ENCODE peak calls at places on chromosomes 7 and 10, in eight cellular contexts. One of them, this sample, is unnamed.

GRCh38 chr7:135100856-135101255 is 47.0 kb upstream of the TMEM140 start:
- DNase-seq in prostate gland: no peak
- DNase-seq in stomach: no peak
- DNase-seq in endothelial cell of umbilical vein: peak
- DNase-seq in K562: no peak
- DNase-seq in sigmoid colon: no peak
- DNase-seq in transverse colon: no peak
- DNase-seq in vagina: no peak
- DNase-seq in this sample: no peak

GRCh38 chr7:4959356-4959755 is 369 bp upstream of the MMD2 start:
- DNase-seq in prostate gland: no peak
- DNase-seq in endothelial cell of umbilical vein: no peak
- DNase-seq in vagina: no peak
- DNase-seq in sigmoid colon: no peak
- DNase-seq in stomach: no peak
- DNase-seq in K562: no peak
- DNase-seq in transverse colon: no peak
- DNase-seq in this sample: peak

GRCh38 chr7:111844904-111845662 is 282.8 kb upstream of the IMMP2L start:
- DNase-seq in prostate gland: no peak
- DNase-seq in K562: no peak
- DNase-seq in stomach: no peak
- DNase-seq in vagina: no peak
- DNase-seq in sigmoid colon: no peak
- DNase-seq in transverse colon: no peak
- DNase-seq in endothelial cell of umbilical vein: no peak
- DNase-seq in this sample: no peak

GRCh38 chr10:27035163-27035562 is 65.1 kb downstream of the ANKRD26 start:
- DNase-seq in transverse colon: no peak
- DNase-seq in sigmoid colon: no peak
- DNase-seq in stomach: no peak
- DNase-seq in vagina: no peak
- DNase-seq in endothelial cell of umbilical vein: no peak
- DNase-seq in prostate gland: no peak
- DNase-seq in K562: no peak
- DNase-seq in this sample: no peak

GRCh38 chr7:25642849-25643248 is 414.6 kb upstream of the NPVF start:
- DNase-seq in sigmoid colon: no peak
- DNase-seq in transverse colon: no peak
- DNase-seq in vagina: no peak
- DNase-seq in K562: no peak
- DNase-seq in endothelial cell of umbilical vein: no peak
- DNase-seq in prostate gland: no peak
- DNase-seq in stomach: no peak
- DNase-seq in this sample: no peak

GRCh38 chr7:30914611-30915601 is 3.3 kb downstream of the AQP1 start:
- DNase-seq in K562: peak
- DNase-seq in prostate gland: no peak
- DNase-seq in vagina: no peak
- DNase-seq in sigmoid colon: no peak
- DNase-seq in transverse colon: no peak
- DNase-seq in stomach: no peak
- DNase-seq in endothelial cell of umbilical vein: no peak
- DNase-seq in this sample: no peak

GRCh38 chr10:101663097-101663496 is 31.9 kb downstream of the FBXW4 start:
- DNase-seq in vagina: no peak
- DNase-seq in stomach: no peak
- DNase-seq in K562: no peak
- DNase-seq in endothelial cell of umbilical vein: no peak
- DNase-seq in prostate gland: no peak
- DNase-seq in transverse colon: no peak
- DNase-seq in sigmoid colon: no peak
- DNase-seq in this sample: no peak

GRCh38 chr10:44258460-44259089 is 126.3 kb downstream of the CXCL12 start:
- DNase-seq in endothelial cell of umbilical vein: no peak
- DNase-seq in vagina: no peak
- DNase-seq in prostate gland: no peak
- DNase-seq in transverse colon: no peak
- DNase-seq in sigmoid colon: no peak
- DNase-seq in K562: no peak
- DNase-seq in stomach: no peak
- DNase-seq in this sample: no peak

GRCh38 chr7:106643189-106643588 is 17.8 kb downstream of the CCDC71L start:
- DNase-seq in vagina: no peak
- DNase-seq in sigmoid colon: no peak
- DNase-seq in prostate gland: no peak
- DNase-seq in K562: no peak
- DNase-seq in endothelial cell of umbilical vein: peak
- DNase-seq in stomach: no peak
- DNase-seq in transverse colon: no peak
- DNase-seq in this sample: no peak

GRCh38 chr7:153193144-153193595 is 433.6 kb downstream of the ACTR3B start:
- DNase-seq in vagina: no peak
- DNase-seq in K562: peak
- DNase-seq in sigmoid colon: peak
- DNase-seq in transverse colon: peak
- DNase-seq in stomach: no peak
- DNase-seq in endothelial cell of umbilical vein: no peak
- DNase-seq in prostate gland: no peak
- DNase-seq in this sample: no peak

GRCh38 chr7:44282601-44283171 is 42.7 kb downstream of the CAMK2B start:
- DNase-seq in transverse colon: peak
- DNase-seq in prostate gland: no peak
- DNase-seq in stomach: no peak
- DNase-seq in sigmoid colon: peak
- DNase-seq in vagina: no peak
- DNase-seq in K562: no peak
- DNase-seq in endothelial cell of umbilical vein: no peak
- DNase-seq in this sample: peak

GRCh38 chr7:68697821-68698280 is 900.4 kb upstream of the AUTS2 start:
- DNase-seq in transverse colon: no peak
- DNase-seq in stomach: no peak
- DNase-seq in endothelial cell of umbilical vein: no peak
- DNase-seq in sigmoid colon: no peak
- DNase-seq in K562: no peak
- DNase-seq in vagina: no peak
- DNase-seq in prostate gland: no peak
- DNase-seq in this sample: no peak

GRCh38 chr7:95687759-95688343 is 84.5 kb upstream of the DYNC1I1 start:
- DNase-seq in K562: peak
- DNase-seq in prostate gland: no peak
- DNase-seq in vagina: no peak
- DNase-seq in stomach: no peak
- DNase-seq in endothelial cell of umbilical vein: peak
- DNase-seq in transverse colon: no peak
- DNase-seq in sigmoid colon: no peak
- DNase-seq in this sample: no peak

GRCh38 chr10:81546243-81546642 is 328.8 kb upstream of the NRG3 start:
- DNase-seq in transverse colon: no peak
- DNase-seq in stomach: no peak
- DNase-seq in sigmoid colon: no peak
- DNase-seq in K562: no peak
- DNase-seq in vagina: no peak
- DNase-seq in prostate gland: no peak
- DNase-seq in endothelial cell of umbilical vein: no peak
- DNase-seq in this sample: no peak

GRCh38 chr10:69362471-69362954 is 54.2 kb downstream of the TACR2 start:
- DNase-seq in prostate gland: peak
- DNase-seq in stomach: peak
- DNase-seq in sigmoid colon: no peak
- DNase-seq in vagina: no peak
- DNase-seq in transverse colon: peak
- DNase-seq in endothelial cell of umbilical vein: peak
- DNase-seq in K562: no peak
- DNase-seq in this sample: no peak

GRCh38 chr10:46536781-46537180 is 19.7 kb downstream of the GPRIN2 start:
- DNase-seq in K562: no peak
- DNase-seq in prostate gland: no peak
- DNase-seq in vagina: no peak
- DNase-seq in transverse colon: peak
- DNase-seq in endothelial cell of umbilical vein: no peak
- DNase-seq in sigmoid colon: peak
- DNase-seq in stomach: peak
- DNase-seq in this sample: peak

GRCh38 chr10:54441286-54441685 is 359.7 kb downstream of the PCDH15 start:
- DNase-seq in transverse colon: no peak
- DNase-seq in prostate gland: no peak
- DNase-seq in K562: no peak
- DNase-seq in vagina: no peak
- DNase-seq in endothelial cell of umbilical vein: no peak
- DNase-seq in stomach: no peak
- DNase-seq in sigmoid colon: no peak
- DNase-seq in this sample: no peak

GRCh38 chr10:47031251-47031952 is 120.2 kb downstream of the PTPN20 start:
- DNase-seq in endothelial cell of umbilical vein: no peak
- DNase-seq in prostate gland: no peak
- DNase-seq in K562: peak
- DNase-seq in sigmoid colon: peak
- DNase-seq in vagina: no peak
- DNase-seq in transverse colon: no peak
- DNase-seq in stomach: no peak
- DNase-seq in this sample: peak

GRCh38 chr10:104127411-104127810 is 5.4 kb downstream of the SFR1 start:
- DNase-seq in prostate gland: no peak
- DNase-seq in vagina: no peak
- DNase-seq in sigmoid colon: no peak
- DNase-seq in transverse colon: no peak
- DNase-seq in K562: no peak
- DNase-seq in stomach: no peak
- DNase-seq in endothelial cell of umbilical vein: no peak
- DNase-seq in this sample: no peak

GRCh38 chr7:100438172-100438571 is 1.9 kb upstream of the PPP1R35 start:
- DNase-seq in endothelial cell of umbilical vein: no peak
- DNase-seq in vagina: no peak
- DNase-seq in transverse colon: no peak
- DNase-seq in K562: no peak
- DNase-seq in sigmoid colon: no peak
- DNase-seq in prostate gland: no peak
- DNase-seq in stomach: no peak
- DNase-seq in this sample: no peak

GRCh38 chr7:68925241-68925640 is 673.0 kb upstream of the AUTS2 start:
- DNase-seq in vagina: no peak
- DNase-seq in K562: no peak
- DNase-seq in stomach: no peak
- DNase-seq in sigmoid colon: no peak
- DNase-seq in prostate gland: no peak
- DNase-seq in transverse colon: no peak
- DNase-seq in endothelial cell of umbilical vein: no peak
- DNase-seq in this sample: no peak

GRCh38 chr10:84114088-84114667 is 25.1 kb upstream of the GHITM start:
- DNase-seq in prostate gland: no peak
- DNase-seq in stomach: no peak
- DNase-seq in vagina: no peak
- DNase-seq in sigmoid colon: no peak
- DNase-seq in endothelial cell of umbilical vein: no peak
- DNase-seq in transverse colon: no peak
- DNase-seq in K562: no peak
- DNase-seq in this sample: no peak

GRCh38 chr10:96863922-96864543 is 31.9 kb downstream of the LCOR start:
- DNase-seq in sigmoid colon: no peak
- DNase-seq in endothelial cell of umbilical vein: peak
- DNase-seq in K562: peak
- DNase-seq in prostate gland: peak
- DNase-seq in vagina: no peak
- DNase-seq in transverse colon: no peak
- DNase-seq in stomach: no peak
- DNase-seq in this sample: no peak

GRCh38 chr10:102669206-102670064 is 25.2 kb downstream of the TRIM8 start:
- DNase-seq in sigmoid colon: peak
- DNase-seq in vagina: peak
- DNase-seq in prostate gland: no peak
- DNase-seq in stomach: peak
- DNase-seq in endothelial cell of umbilical vein: no peak
- DNase-seq in transverse colon: peak
- DNase-seq in K562: peak
- DNase-seq in this sample: no peak
- TF ChIP-seq POLR2A in sigmoid colon: no peak
- TF ChIP-seq POLR2A in vagina: no peak
- TF ChIP-seq POLR2A in prostate gland: no peak
- TF ChIP-seq POLR2A in stomach: no peak
- TF ChIP-seq POLR2A in endothelial cell of umbilical vein: no peak
- TF ChIP-seq POLR2A in transverse colon: no peak
- TF ChIP-seq POLR2A in K562: no peak
- TF ChIP-seq POLR2A in this sample: no peak

GRCh38 chr7:50588937-50589336 is 23.7 kb upstream of the DDC start:
- DNase-seq in endothelial cell of umbilical vein: no peak
- DNase-seq in stomach: no peak
- DNase-seq in sigmoid colon: no peak
- DNase-seq in transverse colon: no peak
- DNase-seq in prostate gland: no peak
- DNase-seq in vagina: no peak
- DNase-seq in K562: peak
- DNase-seq in this sample: no peak
- TF ChIP-seq CTCF in endothelial cell of umbilical vein: peak
- TF ChIP-seq CTCF in stomach: peak
- TF ChIP-seq CTCF in sigmoid colon: no peak
- TF ChIP-seq CTCF in transverse colon: no peak
- TF ChIP-seq CTCF in prostate gland: no peak
- TF ChIP-seq CTCF in vagina: no peak
- TF ChIP-seq CTCF in K562: peak
- TF ChIP-seq CTCF in this sample: no peak

GRCh38 chr7:20241491-20242261 is 24.5 kb upstream of the MACC1 start:
- DNase-seq in transverse colon: no peak
- DNase-seq in stomach: no peak
- DNase-seq in endothelial cell of umbilical vein: no peak
- DNase-seq in K562: no peak
- DNase-seq in vagina: no peak
- DNase-seq in prostate gland: peak
- DNase-seq in sigmoid colon: no peak
- DNase-seq in this sample: no peak
- TF ChIP-seq POLR2AphosphoS5 in transverse colon: no peak
- TF ChIP-seq POLR2AphosphoS5 in stomach: no peak
- TF ChIP-seq POLR2AphosphoS5 in endothelial cell of umbilical vein: no peak
- TF ChIP-seq POLR2AphosphoS5 in K562: no peak
- TF ChIP-seq POLR2AphosphoS5 in vagina: no peak
- TF ChIP-seq POLR2AphosphoS5 in prostate gland: peak
- TF ChIP-seq POLR2AphosphoS5 in sigmoid colon: no peak
- TF ChIP-seq POLR2AphosphoS5 in this sample: no peak

DNA sequence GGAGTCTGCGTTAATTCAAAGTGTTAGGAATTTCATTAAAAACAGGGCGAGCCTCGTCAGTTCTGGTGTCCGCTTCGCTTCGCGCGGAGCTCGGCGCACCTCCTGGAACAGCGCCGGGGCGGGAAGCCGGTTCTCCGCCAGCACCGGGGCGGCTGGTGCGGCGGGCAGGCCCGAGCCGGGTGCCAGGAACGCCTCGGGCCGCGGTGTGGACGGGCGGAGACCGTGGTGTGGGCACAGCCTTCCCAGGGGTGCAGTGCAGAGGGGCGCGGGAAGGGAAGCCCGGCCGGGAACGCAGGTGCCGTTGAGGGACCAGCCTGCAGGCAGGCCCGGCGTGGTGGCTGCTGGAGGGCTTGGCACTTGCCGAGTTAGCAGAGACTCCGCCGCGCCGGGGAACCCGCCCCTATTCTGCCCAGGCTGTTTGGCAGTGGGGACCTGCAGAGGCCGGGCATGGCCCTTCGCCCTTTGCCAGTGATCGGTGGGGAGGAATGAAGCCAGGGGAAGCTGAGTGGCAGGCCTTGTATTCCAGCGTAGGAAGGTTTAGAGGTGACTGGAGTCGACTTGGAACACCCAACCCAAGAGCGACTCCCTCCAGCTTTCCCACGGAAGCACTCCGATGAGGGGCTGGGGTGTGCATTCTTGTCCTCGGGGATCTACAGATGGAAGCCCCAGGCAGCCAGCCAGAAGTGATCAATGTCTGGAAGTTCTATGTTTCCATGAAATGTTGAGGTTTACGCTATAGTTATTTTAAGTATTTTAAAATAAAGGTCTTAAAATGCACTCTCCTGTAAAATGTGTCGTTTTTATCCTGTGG is 929 bp upstream of the RHEB start:
- DNase-seq in K562: no peak
- DNase-seq in vagina: no peak
- DNase-seq in transverse colon: peak
- DNase-seq in sigmoid colon: peak
- DNase-seq in stomach: peak
- DNase-seq in prostate gland: peak
- DNase-seq in endothelial cell of umbilical vein: no peak
- DNase-seq in this sample: peak
- TF ChIP-seq POLR2A in K562: no peak
- TF ChIP-seq POLR2A in vagina: no peak
- TF ChIP-seq POLR2A in transverse colon: no peak
- TF ChIP-seq POLR2A in sigmoid colon: no peak
- TF ChIP-seq POLR2A in stomach: no peak
- TF ChIP-seq POLR2A in prostate gland: no peak
- TF ChIP-seq POLR2A in endothelial cell of umbilical vein: no peak
- TF ChIP-seq POLR2A in this sample: no peak

This sample was measured in spleen.